ENCODE peak calls at places on chromosomes 11 and 22, in five cellular contexts. One of them, this sample, is unnamed.

GRCh38 chr11:129314381-129314780 is 61.3 kb upstream of the BARX2 start:
- DNase-seq in A549: no peak
- DNase-seq in HCT116: no peak
- DNase-seq in tibial nerve: no peak
- DNase-seq in transverse colon: no peak
- DNase-seq in this sample: no peak

GRCh38 chr11:67271548-67272284 is 5.4 kb downstream of the GRK2 start:
- DNase-seq in HCT116: no peak
- DNase-seq in A549: no peak
- DNase-seq in tibial nerve: peak; percentile 15
- DNase-seq in transverse colon: peak; percentile 22
- DNase-seq in this sample: peak; percentile 65

GRCh38 chr11:35063453-35063852 is 75.5 kb upstream of the CD44 start:
- DNase-seq in transverse colon: no peak
- DNase-seq in HCT116: no peak
- DNase-seq in tibial nerve: no peak
- DNase-seq in A549: no peak
- DNase-seq in this sample: no peak

GRCh38 chr11:72725731-72726042 is 26.5 kb downstream of the ARAP1 start:
- DNase-seq in tibial nerve: no peak
- DNase-seq in A549: no peak
- DNase-seq in transverse colon: no peak
- DNase-seq in HCT116: no peak
- DNase-seq in this sample: no peak

GRCh38 chr22:44714703-44715350 is 12.8 kb downstream of the PRR5 start:
- DNase-seq in transverse colon: no peak
- DNase-seq in A549: no peak
- DNase-seq in HCT116: no peak
- DNase-seq in tibial nerve: no peak
- DNase-seq in this sample: no peak

GRCh38 chr22:30309981-30310672 is 16.6 kb downstream of the TBC1D10A start:
- DNase-seq in HCT116: no peak
- DNase-seq in tibial nerve: no peak
- DNase-seq in transverse colon: peak; percentile 74
- DNase-seq in A549: no peak
- DNase-seq in this sample: peak; percentile 28

GRCh38 chr11:122138759-122139594 is 23.0 kb upstream of the BLID start:
- DNase-seq in A549: no peak
- DNase-seq in HCT116: no peak
- DNase-seq in transverse colon: no peak
- DNase-seq in tibial nerve: no peak
- DNase-seq in this sample: no peak

GRCh38 chr11:23359297-23359696 is 499.0 kb upstream of the CCDC179 start:
- DNase-seq in tibial nerve: no peak
- DNase-seq in A549: no peak
- DNase-seq in transverse colon: peak; percentile 29
- DNase-seq in HCT116: no peak
- DNase-seq in this sample: no peak

GRCh38 chr11:93827347-93827746 is 23.1 kb downstream of the VSTM5 start:
- DNase-seq in HCT116: no peak
- DNase-seq in tibial nerve: no peak
- DNase-seq in A549: no peak
- DNase-seq in transverse colon: no peak
- DNase-seq in this sample: no peak

GRCh38 chr11:22875869-22876473 is 15.7 kb upstream of the CCDC179 start:
- DNase-seq in tibial nerve: peak; percentile 28
- DNase-seq in A549: peak; percentile 84
- DNase-seq in transverse colon: peak; percentile 72
- DNase-seq in HCT116: peak; percentile 80
- DNase-seq in this sample: peak; percentile 21

GRCh38 chr11:61004841-61005240 is 33.4 kb downstream of the CD6 start:
- DNase-seq in tibial nerve: no peak
- DNase-seq in A549: no peak
- DNase-seq in transverse colon: no peak
- DNase-seq in HCT116: no peak
- DNase-seq in this sample: no peak

GRCh38 chr11:122791836-122792235 is 46.5 kb upstream of the CRTAM start:
- DNase-seq in HCT116: no peak
- DNase-seq in tibial nerve: no peak
- DNase-seq in transverse colon: no peak
- DNase-seq in A549: no peak
- DNase-seq in this sample: no peak

GRCh38 chr11:78857688-78858087 is 283.0 kb upstream of the NARS2 start:
- DNase-seq in A549: no peak
- DNase-seq in HCT116: no peak
- DNase-seq in tibial nerve: no peak
- DNase-seq in transverse colon: no peak
- DNase-seq in this sample: no peak

GRCh38 chr22:49948116-49948515 is 12.5 kb upstream of the PIM3 start:
- DNase-seq in transverse colon: peak; percentile 72
- DNase-seq in tibial nerve: no peak
- DNase-seq in A549: no peak
- DNase-seq in HCT116: no peak
- DNase-seq in this sample: no peak

GRCh38 chr11:128497057-128497957 is 90.1 kb downstream of the ETS1 start:
- DNase-seq in tibial nerve: no peak
- DNase-seq in HCT116: peak; percentile 83
- DNase-seq in A549: peak; percentile 86
- DNase-seq in transverse colon: no peak
- DNase-seq in this sample: peak; percentile 65

GRCh38 chr11:122042981-122043380 is 73.0 kb downstream of the BLID start:
- DNase-seq in A549: no peak
- DNase-seq in tibial nerve: no peak
- DNase-seq in transverse colon: no peak
- DNase-seq in HCT116: no peak
- DNase-seq in this sample: no peak

GRCh38 chr11:111837366-111837891 is 34.0 kb downstream of the ALG9 start:
- DNase-seq in A549: no peak
- DNase-seq in HCT116: no peak
- DNase-seq in tibial nerve: no peak
- DNase-seq in transverse colon: no peak
- DNase-seq in this sample: no peak

GRCh38 chr11:44534215-44534711 is 31.2 kb upstream of the CD82 start:
- DNase-seq in HCT116: no peak
- DNase-seq in A549: no peak
- DNase-seq in transverse colon: no peak
- DNase-seq in tibial nerve: no peak
- DNase-seq in this sample: no peak

GRCh38 chr11:104570088-104570701 is 328.1 kb downstream of the CASP12 start:
- DNase-seq in tibial nerve: no peak
- DNase-seq in HCT116: no peak
- DNase-seq in transverse colon: no peak
- DNase-seq in A549: no peak
- DNase-seq in this sample: no peak

GRCh38 chr11:6402561-6402981 is 12.3 kb downstream of the SMPD1 start:
- DNase-seq in HCT116: no peak
- DNase-seq in A549: no peak
- DNase-seq in transverse colon: peak; percentile 57
- DNase-seq in tibial nerve: no peak
- DNase-seq in this sample: no peak

GRCh38 chr22:41876275-41876674 is 38.6 kb downstream of the SHISA8 start:
- DNase-seq in HCT116: no peak
- DNase-seq in transverse colon: no peak
- DNase-seq in tibial nerve: no peak
- DNase-seq in A549: no peak
- DNase-seq in this sample: no peak

GRCh38 chr11:131629925-131630324 is 259.5 kb downstream of the NTM start:
- DNase-seq in transverse colon: no peak
- DNase-seq in HCT116: no peak
- DNase-seq in A549: no peak
- DNase-seq in tibial nerve: no peak
- DNase-seq in this sample: no peak

GRCh38 chr22:29524440-29525191 is 28.9 kb downstream of the THOC5 start:
- DNase-seq in HCT116: no peak
- DNase-seq in tibial nerve: no peak
- DNase-seq in transverse colon: peak; percentile 22
- DNase-seq in A549: peak; percentile 26
- DNase-seq in this sample: no peak

GRCh38 chr11:27353593-27354358 is 9.2 kb downstream of the CCDC34 start:
- DNase-seq in A549: no peak
- DNase-seq in HCT116: no peak
- DNase-seq in tibial nerve: no peak
- DNase-seq in transverse colon: no peak
- DNase-seq in this sample: no peak

GRCh38 chr22:35258144-35258988 is 1.1 kb downstream of the HMGXB4 start:
- DNase-seq in tibial nerve: no peak
- DNase-seq in A549: peak; percentile 10
- DNase-seq in HCT116: no peak
- DNase-seq in transverse colon: peak; percentile 17
- DNase-seq in this sample: no peak

GRCh38 chr22:40044870-40045834 is 50.4 kb downstream of the FAM83F start:
- DNase-seq in tibial nerve: no peak
- DNase-seq in A549: peak; percentile 25
- DNase-seq in transverse colon: peak; percentile 68
- DNase-seq in HCT116: no peak
- DNase-seq in this sample: peak; percentile 35

GRCh38 chr22:27218521-27218920 is 561.1 kb downstream of the MIAT start:
- DNase-seq in HCT116: no peak
- DNase-seq in tibial nerve: no peak
- DNase-seq in transverse colon: no peak
- DNase-seq in A549: no peak
- DNase-seq in this sample: no peak

GRCh38 chr11:63920870-63921417 is 4.0 kb upstream of the RCOR2 start:
- DNase-seq in A549: no peak
- DNase-seq in tibial nerve: no peak
- DNase-seq in transverse colon: peak; percentile 28
- DNase-seq in HCT116: no peak
- DNase-seq in this sample: no peak

GRCh38 chr11:27350503-27350902 is 12.5 kb downstream of the CCDC34 start:
- DNase-seq in HCT116: no peak
- DNase-seq in tibial nerve: no peak
- DNase-seq in transverse colon: no peak
- DNase-seq in A549: no peak
- DNase-seq in this sample: no peak

GRCh38 chr22:26852176-26852575 is 194.8 kb downstream of the MIAT start:
- DNase-seq in transverse colon: no peak
- DNase-seq in tibial nerve: no peak
- DNase-seq in HCT116: no peak
- DNase-seq in A549: no peak
- DNase-seq in this sample: no peak

DNA sequence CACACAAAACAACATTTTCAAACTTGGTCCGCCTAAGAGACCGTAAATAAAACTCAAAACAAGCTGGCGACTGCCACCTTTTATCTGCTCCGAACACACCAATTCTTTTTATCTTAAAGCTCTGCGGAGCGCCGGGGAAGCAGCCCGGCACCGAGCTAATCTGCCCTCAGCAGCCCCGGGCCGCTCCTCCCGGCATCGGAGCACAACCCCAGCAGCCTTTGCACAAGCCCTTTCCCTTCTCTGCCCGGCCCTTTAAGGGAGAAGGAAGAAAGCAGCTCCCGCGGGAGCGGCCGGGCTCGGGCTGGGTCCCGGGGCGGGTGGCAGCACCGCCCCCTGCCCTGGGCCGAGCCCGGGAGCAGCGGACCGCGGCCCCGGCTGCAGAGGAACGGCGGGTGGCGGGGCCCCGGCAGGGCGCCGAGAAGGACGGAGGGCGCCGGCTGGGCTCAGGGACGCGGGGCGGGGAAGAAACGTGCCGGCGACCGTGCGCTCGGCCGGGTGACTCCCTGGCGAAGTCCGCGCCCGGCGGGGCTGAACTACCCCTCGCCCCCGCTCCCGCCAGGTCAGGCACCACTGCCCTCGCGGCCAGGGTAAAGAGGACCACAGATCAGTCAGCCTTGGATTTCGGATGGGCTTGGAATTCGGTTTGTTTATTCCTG is 133.5 kb upstream of the C11orf58 start:
- DNase-seq in transverse colon: peak; percentile 59
- DNase-seq in tibial nerve: peak; percentile 23
- DNase-seq in HCT116: no peak
- DNase-seq in A549: no peak
- DNase-seq in this sample: no peak
- TF ChIP-seq POLR2A in transverse colon: peak; percentile 54
- TF ChIP-seq POLR2A in tibial nerve: no peak
- TF ChIP-seq POLR2A in HCT116: no peak
- TF ChIP-seq POLR2A in A549: no peak
- TF ChIP-seq POLR2A in this sample: no peak

GRCh38 chr22:46354993-46355305 is 19.4 kb downstream of the TRMU start:
- DNase-seq in HCT116: no peak
- DNase-seq in transverse colon: peak; percentile 6
- DNase-seq in A549: no peak
- DNase-seq in tibial nerve: no peak
- DNase-seq in this sample: no peak

GRCh38 chr22:46354176-46354992 is 18.9 kb downstream of the TRMU start:
- DNase-seq in A549: no peak
- DNase-seq in HCT116: no peak
- DNase-seq in transverse colon: peak; percentile 6
- DNase-seq in tibial nerve: no peak
- DNase-seq in this sample: no peak

GRCh38 chr22:46352691-46353386 is 17.3 kb downstream of the TRMU start:
- DNase-seq in tibial nerve: no peak
- DNase-seq in A549: peak; percentile 42
- DNase-seq in HCT116: no peak
- DNase-seq in transverse colon: peak; percentile 6
- DNase-seq in this sample: peak; percentile 78

GRCh38 chr22:46352276-46352675 is 16.8 kb downstream of the TRMU start:
- DNase-seq in HCT116: no peak
- DNase-seq in tibial nerve: no peak
- DNase-seq in transverse colon: no peak
- DNase-seq in A549: no peak
- DNase-seq in this sample: no peak

GRCh38 chr22:46353483-46354105 is 18.1 kb downstream of the TRMU start:
- DNase-seq in transverse colon: no peak
- DNase-seq in HCT116: no peak
- DNase-seq in A549: no peak
- DNase-seq in tibial nerve: no peak
- DNase-seq in this sample: no peak
- H3K27ac ChIP-seq in transverse colon: no peak overlapping the region
- H3K27ac ChIP-seq in HCT116: peak overlapping the region; percentile 53
- H3K27ac ChIP-seq in A549: peak overlapping the region; percentile 27
- H3K27ac ChIP-seq in tibial nerve: no peak overlapping the region
- H3K27ac ChIP-seq in this sample: peak overlapping the region; percentile 69

GRCh38 chr22:37313376-37314314 is 31.3 kb downstream of the CYTH4 start:
- DNase-seq in HCT116: no peak
- DNase-seq in tibial nerve: no peak
- DNase-seq in transverse colon: no peak
- DNase-seq in A549: no peak
- DNase-seq in this sample: no peak
- H3K4me1 ChIP-seq in HCT116: peaks cover 67% of the 10 kb centered on the region
- H3K4me1 ChIP-seq in tibial nerve: peaks cover 5% of the 10 kb centered on the region
- H3K4me1 ChIP-seq in transverse colon: peaks cover 14% of the 10 kb centered on the region
- H3K4me1 ChIP-seq in A549: peaks cover 45% of the 10 kb centered on the region
- H3K4me1 ChIP-seq in this sample: no peaks in the 10 kb centered on the region

GRCh38 chr11:47267858-47268257 is 2.1 kb upstream of the MADD start:
- DNase-seq in tibial nerve: no peak
- DNase-seq in A549: no peak
- DNase-seq in transverse colon: no peak
- DNase-seq in HCT116: no peak
- DNase-seq in this sample: no peak

GRCh38 chr11:47268448-47269001 is 1.4 kb upstream of the MADD start:
- DNase-seq in HCT116: no peak
- DNase-seq in tibial nerve: no peak
- DNase-seq in transverse colon: no peak
- DNase-seq in A549: no peak
- DNase-seq in this sample: no peak

GRCh38 chr11:47270331-47271271 is 668 bp downstream of the MADD start:
- DNase-seq in HCT116: no peak
- DNase-seq in A549: peak; percentile 57
- DNase-seq in transverse colon: peak; percentile 34
- DNase-seq in tibial nerve: no peak
- DNase-seq in this sample: no peak

GRCh38 chr11:47269829-47270305 is at the start of gene MADD:
- DNase-seq in HCT116: peak; percentile 55
- DNase-seq in transverse colon: peak; percentile 90
- DNase-seq in A549: peak; percentile 80
- DNase-seq in tibial nerve: peak; percentile 63
- DNase-seq in this sample: peak; percentile 73

GRCh38 chr11:47269002-47269828 is 718 bp upstream of the MADD start:
- DNase-seq in A549: peak; percentile 88
- DNase-seq in transverse colon: peak; percentile 91
- DNase-seq in tibial nerve: peak; percentile 77
- DNase-seq in HCT116: peak; percentile 47
- DNase-seq in this sample: peak; percentile 88
- TF ChIP-seq POLR2A in A549: peak; percentile 55
- TF ChIP-seq POLR2A in transverse colon: peak; percentile 62
- TF ChIP-seq POLR2A in tibial nerve: no peak
- TF ChIP-seq POLR2A in HCT116: peak; percentile 9
- TF ChIP-seq POLR2A in this sample: no peak